ENCODE peak calls at places on chromosomes 4 and X, in six cellular contexts. V is brain microvascular endothelial cell, N is breast epithelium, D is fibroblast of lung, R is mesendoderm, I is pancreas. K is an unnamed sample.

GRCh38 chrX:121013897-121014455 is 28.4 kb upstream of the CT47A1 start:
- DNase-seq in V (no peak), N (no peak), D (no peak), R (no peak), I (no peak), K (no peak)

GRCh38 chrX:132489256-132490085 is 633 bp upstream of the MBNL3 start:
- DNase-seq in V (no peak), N (peak), D (peak), R (peak), I (peak), K (no peak)

GRCh38 chr4:125433453-125433852 is 118.7 kb downstream of the FAT4 start:
- DNase-seq in V (peak), N (no peak), D (peak), R (no peak), I (no peak), K (no peak)

GRCh38 chr4:142452132-142452855 is 393.8 kb downstream of the INPP4B start:
- DNase-seq in V (peak), N (no peak), D (no peak), R (no peak), I (no peak), K (no peak)

GRCh38 chr4:91963489-91963888 is 340.3 kb upstream of the GRID2 start:
- DNase-seq in V (no peak), N (no peak), D (peak), R (no peak), I (no peak), K (no peak)

GRCh38 chrX:39816871-39817731 is 280.7 kb downstream of the BCOR start:
- DNase-seq in V (peak), N (no peak), D (peak), R (peak), I (no peak), K (peak)

GRCh38 chr4:166252487-166253402 is 379.7 kb downstream of the TLL1 start:
- DNase-seq in V (peak), N (no peak), D (peak), R (peak), I (no peak), K (no peak)

GRCh38 chr4:23034726-23035125 is 342.0 kb downstream of the GBA3 start:
- DNase-seq in V (no peak), N (no peak), D (no peak), R (no peak), I (no peak), K (no peak)

GRCh38 chr4:86338521-86338920 is 21.3 kb downstream of the MAPK10 start:
- DNase-seq in V (no peak), N (no peak), D (peak), R (no peak), I (no peak), K (no peak)

GRCh38 chr4:180598281-180598680 is 1644.9 kb upstream of the TENM3 start:
- DNase-seq in V (no peak), N (no peak), D (no peak), R (peak), I (no peak), K (no peak)

GRCh38 chr4:122539861-122540465 is 80.9 kb downstream of the IL21 start:
- DNase-seq in V (peak), N (no peak), D (no peak), R (no peak), I (no peak), K (no peak)

GRCh38 chrX:32010157-32010656 is 938.4 kb upstream of the FTHL17 start:
- DNase-seq in V (no peak), N (no peak), D (no peak), R (no peak), I (no peak), K (no peak)

GRCh38 chr4:115780268-115780667 is 666.8 kb upstream of the NDST4 start:
- DNase-seq in V (no peak), N (no peak), D (no peak), R (no peak), I (no peak), K (no peak)

GRCh38 chr4:153114771-153115321 is 89.4 kb upstream of the TRIM2 start:
- DNase-seq in V (peak), N (no peak), D (peak), R (no peak), I (no peak), K (no peak)

GRCh38 chr4:76689079-76689817 is 208.7 kb downstream of the SOWAHB start:
- DNase-seq in V (no peak), N (no peak), D (no peak), R (peak), I (peak), K (no peak)

GRCh38 chrX:68898661-68899060 is 69.8 kb downstream of the EFNB1 start:
- DNase-seq in V (no peak), N (no peak), D (no peak), R (no peak), I (no peak), K (no peak)

GRCh38 chr4:77538144-77538543 is 67.5 kb upstream of the CXCL13 start:
- DNase-seq in V (peak), N (no peak), D (peak), R (no peak), I (no peak), K (no peak)

GRCh38 chr4:948936-949300 is 16.7 kb downstream of the TMEM175 start:
- DNase-seq in V (no peak), N (peak), D (no peak), R (no peak), I (no peak), K (no peak)

GRCh38 chrX:31219174-31219573 is 147.3 kb upstream of the FTHL17 start:
- DNase-seq in V (no peak), N (no peak), D (no peak), R (peak), I (no peak), K (no peak)

GRCh38 chr4:5824635-5825034 is 68.3 kb downstream of the CRMP1 start:
- DNase-seq in V (peak), N (no peak), D (peak), R (peak), I (no peak), K (no peak)

GRCh38 chr4:109214622-109215350 is 87.7 kb downstream of the COL25A1 start:
- DNase-seq in V (no peak), N (no peak), D (peak), R (no peak), I (no peak), K (no peak)

GRCh38 chr4:7803992-7804758 is 135.5 kb downstream of the AFAP1 start:
- DNase-seq in V (peak), N (peak), D (peak), R (peak), I (peak), K (peak)

GRCh38 chr4:627347-627746 is 2.0 kb downstream of the PDE6B start:
- DNase-seq in V (no peak), N (peak), D (no peak), R (no peak), I (no peak), K (no peak)

GRCh38 chr4:8347660-8348059 is 78.1 kb downstream of the HTRA3 start:
- DNase-seq in V (no peak), N (no peak), D (no peak), R (no peak), I (no peak), K (no peak)

GRCh38 chr4:118290951-118291350 is 61.9 kb downstream of the PRSS12 start:
- DNase-seq in V (no peak), N (no peak), D (no peak), R (no peak), I (no peak), K (no peak)

GRCh38 chr4:126627255-126627654 is 1005.5 kb upstream of the INTU start:
- DNase-seq in V (peak), N (no peak), D (peak), R (peak), I (no peak), K (no peak)

GRCh38 chr4:168815373-168816345 is 194.4 kb downstream of the CBR4 start:
- DNase-seq in V (no peak), N (no peak), D (peak), R (no peak), I (no peak), K (no peak)

GRCh38 chr4:11182586-11183357 is 245.9 kb downstream of the HS3ST1 start:
- DNase-seq in V (peak), N (no peak), D (peak), R (no peak), I (no peak), K (no peak)

GRCh38 chrX:150482537-150483217 is 85.7 kb upstream of the MTM1 start:
- DNase-seq in V (peak), N (no peak), D (peak), R (peak), I (no peak), K (no peak)

GRCh38 chr4:158121203-158121586 is 51.6 kb downstream of the GASK1B start:
- DNase-seq in V (peak), N (no peak), D (peak), R (peak), I (no peak), K (no peak)

GRCh38 chr4:8912089-8912455 is 40.4 kb upstream of the HMX1 start:
- DNase-seq in V (no peak), N (no peak), D (no peak), R (no peak), I (no peak), K (no peak)

GRCh38 chr4:95124906-95125504 is 367.2 kb downstream of the BMPR1B start:
- DNase-seq in V (peak), N (no peak), D (peak), R (peak), I (no peak), K (no peak)

GRCh38 chr4:175584172-175584571 is 227.9 kb downstream of the GPM6A start:
- DNase-seq in V (no peak), N (no peak), D (no peak), R (no peak), I (no peak), K (no peak)

GRCh38 chrX:109967151-109967550 is 35.8 kb upstream of the TMEM164 start:
- DNase-seq in V (no peak), N (no peak), D (peak), R (no peak), I (no peak), K (no peak)

GRCh38 chrX:54076903-54077302 is 32.6 kb upstream of the PHF8 start:
- DNase-seq in V (no peak), N (no peak), D (peak), R (peak), I (no peak), K (no peak)

GRCh38 chr4:109998867-109999303 is 86.2 kb downstream of the EGF start:
- DNase-seq in V (peak), N (no peak), D (peak), R (peak), I (no peak), K (no peak)

GRCh38 chr4:185719493-185719843 is 92.5 kb downstream of the SORBS2 start:
- DNase-seq in V (no peak), N (no peak), D (no peak), R (no peak), I (no peak), K (no peak)

GRCh38 chr4:185718578-185719492 is 93.2 kb downstream of the SORBS2 start:
- DNase-seq in V (no peak), N (no peak), D (no peak), R (no peak), I (no peak), K (no peak)

GRCh38 chr4:185721190-185721948 is 90.6 kb downstream of the SORBS2 start:
- DNase-seq in V (no peak), N (no peak), D (peak), R (no peak), I (no peak), K (no peak)

GRCh38 chr4:185723619-185724150 is 88.3 kb downstream of the SORBS2 start:
- DNase-seq in V (no peak), N (no peak), D (no peak), R (no peak), I (no peak), K (no peak)

GRCh38 chr4:185721949-185722316 is 90.1 kb downstream of the SORBS2 start:
- DNase-seq in V (peak), N (no peak), D (peak), R (no peak), I (no peak), K (no peak)
- H3K27ac ChIP-seq in V (peak), N (no peak), D (no peak), R (no peak), I (no peak), K (no peak)

DNA sequence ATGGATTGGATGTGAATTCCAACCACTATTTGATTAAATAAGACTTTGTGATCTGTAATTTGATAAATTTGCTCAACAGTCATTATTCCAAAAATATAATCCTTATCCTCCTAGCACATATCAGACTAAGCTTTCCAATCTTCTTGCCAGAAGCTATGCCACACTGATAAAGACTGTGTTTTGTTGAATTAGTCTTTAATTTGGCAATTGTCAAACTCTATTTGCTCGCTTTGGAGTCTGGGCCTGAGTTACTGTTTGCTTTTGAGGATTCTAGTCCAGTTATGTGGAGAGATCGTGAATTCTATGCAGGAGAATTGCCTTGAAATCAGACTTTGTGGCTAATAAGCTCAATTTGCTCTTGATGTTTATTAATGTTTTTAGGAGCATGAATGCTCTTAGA is 10.9 kb upstream of the RNF150 start:
- DNase-seq in V (no peak), N (no peak), D (no peak), R (no peak), I (no peak), K (no peak)
- H3K27ac ChIP-seq in V (no peak), N (no peak), D (no peak), R (no peak), I (no peak), K (no peak)

GRCh38 chrX:95949588-95949987 is 735.1 kb upstream of the DIAPH2 start:
- DNase-seq in V (no peak), N (no peak), D (no peak), R (no peak), I (no peak), K (no peak)
- H3K27ac ChIP-seq in V (no peak), N (no peak), D (no peak), R (no peak), I (no peak), K (no peak)

GRCh38 chr4:134019657-134020056 is 181.9 kb downstream of the PABPC4L start:
- DNase-seq in V (no peak), N (no peak), D (no peak), R (no peak), I (no peak), K (no peak)

GRCh38 chr4:134024251-134024650 is 177.3 kb downstream of the PABPC4L start:
- DNase-seq in V (no peak), N (no peak), D (peak), R (peak), I (no peak), K (no peak)

DNA sequence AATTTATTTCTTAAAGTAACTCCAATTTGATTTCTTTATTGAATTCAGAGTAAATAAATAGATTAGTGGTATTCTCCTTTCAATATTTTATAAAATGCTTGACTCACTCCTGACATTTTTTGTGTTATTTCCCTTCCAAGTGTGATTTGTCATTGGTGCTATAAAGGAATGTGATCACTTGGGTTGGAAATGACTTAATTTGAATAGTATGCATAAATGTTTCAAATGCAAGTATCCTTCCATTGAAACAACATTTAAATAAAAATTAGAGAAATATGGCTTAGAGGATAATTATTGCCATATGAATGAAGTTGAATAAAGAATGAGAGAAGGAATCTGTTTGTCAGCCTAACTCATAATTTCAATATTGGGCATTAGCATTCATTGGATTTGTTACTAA is 182.7 kb downstream of the PABPC4L start:
- DNase-seq in V (no peak), N (no peak), D (no peak), R (peak), I (no peak), K (no peak)
- H3K27ac ChIP-seq in V (no peak), N (no peak), D (no peak), R (no peak), I (no peak), K (no peak)

GRCh38 chr4:98891533-98892337 is 37.2 kb downstream of the EIF4E start:
- DNase-seq in V (no peak), N (no peak), D (peak), R (no peak), I (no peak), K (no peak)
- H3K27ac ChIP-seq in V (no peak), N (no peak), D (no peak), R (no peak), I (no peak), K (no peak)

K was measured in substantia nigra.